ENCODE peak calls at places on chromosomes 5 and 9, in ten cellular contexts. N is NCI-H1694; I is GM23248; A is NCI-H774; W is stimulated activated CD4-positive, alpha-beta T cell treated with anti-CD3 and anti-CD28 coated beads, Interleukin-4, amount 100 ng/mL, for 4 hours; D is dorsolateral prefrontal cortex; H is effector memory CD8-positive, alpha-beta T cell; G is omental fat pad; F is NCI-H2171; P is DMS53. O is an unnamed sample.

GRCh38 chr5:82338731-82339130 is 60.6 kb upstream of the RPS23 start:
- DNase-seq in N (no peak), I (no peak), A (no peak), W (no peak), D (no peak), H (no peak), G (no peak), F (no peak), P (no peak), O (peak; percentile 53)

GRCh38 chr9:135617538-135617900 is 21.8 kb downstream of the GLT6D1 start:
- DNase-seq in N (no peak), I (no peak), A (no peak), W (no peak), D (no peak), H (no peak), G (no peak), F (no peak), P (no peak), O (no peak)

GRCh38 chr9:107307331-107307730 is 24.3 kb downstream of the RAD23B start:
- DNase-seq in N (no peak), I (peak; percentile 35), A (no peak), W (no peak), D (no peak), H (no peak), G (no peak), F (no peak), P (no peak), O (no peak)

GRCh38 chr5:101838329-101838964 is 457.6 kb downstream of the SLCO4C1 start:
- DNase-seq in N (no peak), I (peak; percentile 0), A (no peak), W (no peak), D (no peak), H (no peak), G (no peak), F (no peak), P (no peak), O (no peak)

GRCh38 chr9:73979894-73980264 is 517.3 kb upstream of the RORB start:
- DNase-seq in N (no peak), I (no peak), A (no peak), W (no peak), D (no peak), H (no peak), G (no peak), F (no peak), P (peak; percentile 69), O (peak; percentile 19)

GRCh38 chr9:100498592-100498991 is 25.6 kb downstream of the TMEFF1 start:
- DNase-seq in N (no peak), I (peak; percentile 45), A (no peak), W (no peak), D (no peak), H (no peak), G (no peak), F (no peak), P (peak; percentile 61), O (peak; percentile 38)

GRCh38 chr9:114893622-114894021 is 36.8 kb downstream of the TNFSF8 start:
- DNase-seq in N (no peak), I (peak; percentile 18), A (no peak), W (peak; percentile 70), D (no peak), H (no peak), G (no peak), F (no peak), P (no peak), O (no peak)

GRCh38 chr5:123300266-123300665 is 122.9 kb downstream of the CEP120 start:
- DNase-seq in N (no peak), I (no peak), A (no peak), W (no peak), D (no peak), H (no peak), G (no peak), F (no peak), P (no peak), O (no peak)

GRCh38 chr9:123658792-123659191 is 271.1 kb downstream of the DENND1A start:
- DNase-seq in N (no peak), I (no peak), A (no peak), W (no peak), D (no peak), H (no peak), G (no peak), F (no peak), P (peak; percentile 54), O (peak; percentile 39)

GRCh38 chr5:1746371-1747078 is 53.1 kb downstream of the MRPL36 start:
- DNase-seq in N (no peak), I (no peak), A (no peak), W (no peak), D (no peak), H (no peak), G (no peak), F (no peak), P (peak; percentile 63), O (no peak)

GRCh38 chr5:76332102-76332501 is 71.0 kb upstream of the IQGAP2 start:
- DNase-seq in N (no peak), I (no peak), A (no peak), W (no peak), D (no peak), H (no peak), G (no peak), F (no peak), P (peak; percentile 47), O (no peak)

GRCh38 chr5:179793470-179794139 is at the start of gene LTC4S:
- DNase-seq in N (no peak), I (peak; percentile 64), A (no peak), W (peak; percentile 29), D (peak; percentile 50), H (peak; percentile 67), G (no peak), F (no peak), P (no peak), O (no peak)

GRCh38 chr9:133742849-133743444 is 4.8 kb upstream of the SARDH start:
- DNase-seq in N (peak; percentile 76), I (peak; percentile 66), A (peak; percentile 76), W (peak; percentile 64), D (peak; percentile 79), H (peak; percentile 73), G (peak; percentile 37), F (peak; percentile 42), P (peak; percentile 82), O (peak; percentile 46)

GRCh38 chr9:108704156-108704852 is 151.5 kb downstream of the ACTL7B start:
- DNase-seq in N (no peak), I (peak; percentile 54), A (no peak), W (no peak), D (no peak), H (no peak), G (no peak), F (no peak), P (no peak), O (no peak)

GRCh38 chr9:124285903-124286291 is 28.1 kb downstream of the NEK6 start:
- DNase-seq in N (no peak), I (peak; percentile 92), A (no peak), W (peak; percentile 23), D (peak; percentile 47), H (peak; percentile 20), G (peak; percentile 39), F (no peak), P (no peak), O (peak; percentile 97)

GRCh38 chr5:43425965-43426364 is 13.8 kb upstream of the CCL28 start:
- DNase-seq in N (no peak), I (peak; percentile 84), A (no peak), W (no peak), D (no peak), H (no peak), G (no peak), F (no peak), P (peak; percentile 35), O (peak; percentile 88)

GRCh38 chr5:67792891-67793290 is 422.7 kb upstream of the PIK3R1 start:
- DNase-seq in N (no peak), I (peak; percentile 17), A (no peak), W (no peak), D (no peak), H (no peak), G (no peak), F (no peak), P (no peak), O (no peak)

GRCh38 chr9:92664394-92665152 is 5.4 kb downstream of the IPPK start:
- DNase-seq in N (no peak), I (peak; percentile 54), A (no peak), W (no peak), D (peak; percentile 31), H (peak; percentile 62), G (no peak), F (no peak), P (no peak), O (no peak)

GRCh38 chr9:121009657-121010056 is 40.4 kb downstream of the C5 start:
- DNase-seq in N (no peak), I (no peak), A (no peak), W (no peak), D (no peak), H (no peak), G (no peak), F (no peak), P (no peak), O (no peak)

GRCh38 chr5:123452401-123452800 is 29.2 kb upstream of the CEP120 start:
- DNase-seq in N (no peak), I (no peak), A (no peak), W (no peak), D (no peak), H (no peak), G (no peak), F (no peak), P (no peak), O (no peak)

GRCh38 chr9:4221936-4222335 is 77.9 kb downstream of the GLIS3 start:
- DNase-seq in N (no peak), I (no peak), A (no peak), W (no peak), D (no peak), H (no peak), G (no peak), F (no peak), P (no peak), O (no peak)

O was measured in amniotic epithelial cell.